ENCODE peak calls at places on chromosome 1, in six cellular contexts. One of them, this sample, is unnamed.

GRCh38 chr1:224080082-224080774 is 33.7 kb upstream of the FBXO28 start:
- DNase-seq in H1: no peak
- DNase-seq in cardiac muscle cell: no peak
- DNase-seq in effector memory CD4-positive, alpha-beta T cell: no peak
- DNase-seq in IMR-90: peak
- DNase-seq in A549: no peak
- DNase-seq in this sample: no peak

GRCh38 chr1:182829285-182829932 is 9.7 kb upstream of the DHX9 start:
- DNase-seq in H1: no peak
- DNase-seq in A549: no peak
- DNase-seq in cardiac muscle cell: no peak
- DNase-seq in effector memory CD4-positive, alpha-beta T cell: no peak
- DNase-seq in IMR-90: no peak
- DNase-seq in this sample: no peak

GRCh38 chr1:247268390-247269045 is 12.6 kb downstream of the VN1R5 start:
- DNase-seq in A549: no peak
- DNase-seq in H1: no peak
- DNase-seq in cardiac muscle cell: no peak
- DNase-seq in effector memory CD4-positive, alpha-beta T cell: no peak
- DNase-seq in IMR-90: peak
- DNase-seq in this sample: no peak

GRCh38 chr1:151542710-151543129 is 2.6 kb downstream of the TUFT1 start:
- DNase-seq in IMR-90: peak
- DNase-seq in A549: peak
- DNase-seq in cardiac muscle cell: no peak
- DNase-seq in effector memory CD4-positive, alpha-beta T cell: no peak
- DNase-seq in H1: no peak
- DNase-seq in this sample: no peak

GRCh38 chr1:2570261-2570794 is 14.2 kb downstream of the TNFRSF14 start:
- DNase-seq in cardiac muscle cell: no peak
- DNase-seq in effector memory CD4-positive, alpha-beta T cell: no peak
- DNase-seq in A549: no peak
- DNase-seq in H1: no peak
- DNase-seq in IMR-90: no peak
- DNase-seq in this sample: no peak

GRCh38 chr1:32448773-32449456 is 16.0 kb upstream of the ZBTB8B start:
- DNase-seq in cardiac muscle cell: peak
- DNase-seq in IMR-90: no peak
- DNase-seq in A549: peak
- DNase-seq in H1: no peak
- DNase-seq in effector memory CD4-positive, alpha-beta T cell: no peak
- DNase-seq in this sample: no peak

GRCh38 chr1:47996406-47997226 is 569 bp downstream of the TRABD2B start:
- DNase-seq in effector memory CD4-positive, alpha-beta T cell: no peak
- DNase-seq in cardiac muscle cell: peak
- DNase-seq in IMR-90: no peak
- DNase-seq in A549: no peak
- DNase-seq in H1: no peak
- DNase-seq in this sample: no peak

GRCh38 chr1:230047114-230047865 is 19.7 kb upstream of the GALNT2 start:
- DNase-seq in A549: peak
- DNase-seq in IMR-90: no peak
- DNase-seq in cardiac muscle cell: no peak
- DNase-seq in effector memory CD4-positive, alpha-beta T cell: no peak
- DNase-seq in H1: no peak
- DNase-seq in this sample: no peak

GRCh38 chr1:175019524-175019923 is 3.7 kb downstream of the MRPS14 start:
- DNase-seq in cardiac muscle cell: no peak
- DNase-seq in effector memory CD4-positive, alpha-beta T cell: no peak
- DNase-seq in IMR-90: no peak
- DNase-seq in A549: no peak
- DNase-seq in H1: no peak
- DNase-seq in this sample: no peak

DNA sequence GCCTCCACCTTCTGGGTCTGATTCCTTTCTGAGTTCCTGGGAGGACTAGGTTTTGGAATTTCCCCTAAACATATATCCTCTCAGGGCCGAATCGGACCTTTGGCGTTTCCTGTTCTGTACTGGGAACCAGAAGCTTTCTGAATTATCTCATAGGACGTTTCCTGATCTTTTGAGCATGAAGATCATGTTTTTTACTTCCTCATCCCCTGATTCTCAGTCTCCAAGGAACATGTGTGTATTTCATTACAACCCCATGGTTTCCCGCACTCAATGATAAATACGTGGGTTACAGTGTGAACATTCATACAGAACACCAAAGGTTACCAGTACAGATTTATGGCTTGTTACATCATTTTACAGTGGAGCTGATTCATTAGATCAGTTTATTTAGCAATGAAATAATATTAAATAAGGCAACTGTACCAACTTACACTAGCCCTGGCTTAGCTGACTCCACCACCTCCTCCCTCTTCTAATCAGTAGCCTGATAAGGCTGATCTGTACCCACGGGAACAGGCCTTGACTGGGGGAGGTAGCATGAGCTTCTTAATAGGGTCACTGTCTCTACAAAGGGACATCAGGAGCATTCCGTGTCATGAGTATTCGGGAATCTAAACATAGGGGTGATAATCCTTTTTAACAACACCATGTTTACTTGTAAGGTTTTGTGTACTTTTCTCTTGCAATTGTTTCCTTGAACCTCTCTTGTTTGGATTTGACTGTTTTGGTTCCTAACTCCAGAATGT is 57.8 kb upstream of the ERRFI1 start:
- DNase-seq in cardiac muscle cell: no peak
- DNase-seq in A549: peak
- DNase-seq in H1: no peak
- DNase-seq in IMR-90: peak
- DNase-seq in effector memory CD4-positive, alpha-beta T cell: no peak
- DNase-seq in this sample: no peak
- H3K27ac ChIP-seq in cardiac muscle cell: no peak
- H3K27ac ChIP-seq in A549: peak
- H3K27ac ChIP-seq in H1: no peak
- H3K27ac ChIP-seq in IMR-90: peak
- H3K27ac ChIP-seq in effector memory CD4-positive, alpha-beta T cell: no peak
- H3K27ac ChIP-seq in this sample: no peak

DNA sequence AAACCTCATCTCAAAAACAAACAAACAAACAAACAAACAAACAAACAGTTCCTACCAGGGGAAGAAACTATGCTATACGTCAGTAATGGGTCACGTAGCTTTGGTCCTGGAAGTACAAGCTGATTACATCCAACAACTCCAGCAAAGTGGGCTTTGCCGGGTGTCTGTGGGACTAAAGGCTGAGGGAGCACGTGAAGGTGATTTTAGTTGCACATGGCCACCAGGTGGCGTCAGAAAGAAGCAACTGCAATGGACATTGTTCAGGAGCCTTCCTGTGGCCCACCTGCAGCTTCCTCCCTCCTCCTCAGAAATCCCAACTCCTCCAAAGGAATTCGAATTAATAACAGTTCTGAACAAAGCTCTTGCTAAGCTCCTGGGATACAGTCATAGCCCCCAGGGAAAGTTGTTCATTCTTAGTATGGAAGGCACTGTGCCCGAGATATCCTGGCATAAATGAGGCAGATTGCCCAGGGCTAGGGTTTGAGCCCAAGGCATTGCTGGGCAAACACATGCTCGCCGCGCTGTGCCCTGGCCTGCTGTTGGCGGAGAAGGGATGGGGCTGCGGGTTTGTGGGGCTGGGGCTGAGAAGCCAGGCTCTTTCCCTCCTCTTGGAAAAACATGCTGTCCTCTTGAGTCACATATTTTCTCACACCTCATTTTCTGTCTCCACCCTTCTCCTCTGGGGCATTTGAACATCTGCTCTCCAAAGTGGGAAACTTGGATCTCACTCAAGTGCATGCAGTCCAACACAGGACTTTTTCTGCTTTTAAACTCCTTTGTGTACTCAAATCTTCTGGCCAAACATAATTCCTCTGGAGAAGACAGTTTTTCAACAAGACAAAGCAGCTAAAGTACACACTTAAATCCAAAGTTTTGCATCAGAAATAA is 28.6 kb downstream of the AKNAD1 start:
- DNase-seq in cardiac muscle cell: peak
- DNase-seq in IMR-90: peak
- DNase-seq in H1: peak
- DNase-seq in A549: peak
- DNase-seq in effector memory CD4-positive, alpha-beta T cell: peak
- DNase-seq in this sample: peak
- H3K27ac ChIP-seq in cardiac muscle cell: no peak
- H3K27ac ChIP-seq in IMR-90: peak
- H3K27ac ChIP-seq in H1: no peak
- H3K27ac ChIP-seq in A549: peak
- H3K27ac ChIP-seq in effector memory CD4-positive, alpha-beta T cell: no peak
- H3K27ac ChIP-seq in this sample: peak

DNA sequence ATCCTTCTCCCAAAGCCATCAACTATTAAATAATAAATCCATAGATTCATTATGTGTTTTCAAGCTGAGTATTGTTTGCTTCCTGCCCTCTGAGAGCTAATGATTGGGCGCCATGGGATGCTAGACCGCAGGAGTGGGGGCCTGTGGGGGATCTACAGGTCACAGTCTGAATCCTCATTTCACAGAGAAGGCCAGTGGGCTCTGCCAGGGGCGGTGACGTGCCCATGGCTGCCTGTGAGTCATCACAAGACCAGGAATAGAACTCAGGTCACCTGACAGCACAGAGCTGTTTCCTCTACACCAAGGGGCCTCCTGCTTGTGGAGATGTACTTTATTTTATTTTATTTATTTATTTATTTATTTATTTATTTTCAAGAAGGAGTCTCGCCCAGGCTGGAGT is 15.0 kb downstream of the IL6R start:
- DNase-seq in effector memory CD4-positive, alpha-beta T cell: peak
- DNase-seq in H1: no peak
- DNase-seq in cardiac muscle cell: no peak
- DNase-seq in IMR-90: peak
- DNase-seq in A549: peak
- DNase-seq in this sample: peak
- H3K27ac ChIP-seq in effector memory CD4-positive, alpha-beta T cell: peak
- H3K27ac ChIP-seq in H1: no peak
- H3K27ac ChIP-seq in cardiac muscle cell: peak
- H3K27ac ChIP-seq in IMR-90: peak
- H3K27ac ChIP-seq in A549: peak
- H3K27ac ChIP-seq in this sample: peak

GRCh38 chr1:203325418-203326091 is 20.2 kb downstream of the BTG2 start:
- DNase-seq in IMR-90: no peak
- DNase-seq in effector memory CD4-positive, alpha-beta T cell: no peak
- DNase-seq in cardiac muscle cell: no peak
- DNase-seq in H1: no peak
- DNase-seq in A549: no peak
- DNase-seq in this sample: peak
- H3K27ac ChIP-seq in IMR-90: no peak
- H3K27ac ChIP-seq in effector memory CD4-positive, alpha-beta T cell: peak
- H3K27ac ChIP-seq in cardiac muscle cell: no peak
- H3K27ac ChIP-seq in H1: no peak
- H3K27ac ChIP-seq in A549: no peak
- H3K27ac ChIP-seq in this sample: peak

GRCh38 chr1:205585835-205586785 is 45.7 kb downstream of the ELK4 start:
- DNase-seq in cardiac muscle cell: no peak
- DNase-seq in A549: no peak
- DNase-seq in H1: no peak
- DNase-seq in IMR-90: no peak
- DNase-seq in effector memory CD4-positive, alpha-beta T cell: no peak
- DNase-seq in this sample: no peak
- H3K27ac ChIP-seq in cardiac muscle cell: no peak
- H3K27ac ChIP-seq in A549: no peak
- H3K27ac ChIP-seq in H1: no peak
- H3K27ac ChIP-seq in IMR-90: no peak
- H3K27ac ChIP-seq in effector memory CD4-positive, alpha-beta T cell: no peak
- H3K27ac ChIP-seq in this sample: no peak

GRCh38 chr1:8213136-8213535 is 104.8 kb upstream of the SLC45A1 start:
- DNase-seq in H1: no peak
- DNase-seq in cardiac muscle cell: no peak
- DNase-seq in A549: no peak
- DNase-seq in effector memory CD4-positive, alpha-beta T cell: no peak
- DNase-seq in IMR-90: no peak
- DNase-seq in this sample: no peak

GRCh38 chr1:8211620-8212442 is 106.1 kb upstream of the SLC45A1 start:
- DNase-seq in H1: no peak
- DNase-seq in A549: peak
- DNase-seq in effector memory CD4-positive, alpha-beta T cell: no peak
- DNase-seq in cardiac muscle cell: no peak
- DNase-seq in IMR-90: peak
- DNase-seq in this sample: no peak

GRCh38 chr1:8212443-8212920 is 105.4 kb upstream of the SLC45A1 start:
- DNase-seq in H1: no peak
- DNase-seq in A549: no peak
- DNase-seq in effector memory CD4-positive, alpha-beta T cell: no peak
- DNase-seq in IMR-90: no peak
- DNase-seq in cardiac muscle cell: no peak
- DNase-seq in this sample: no peak

GRCh38 chr1:8213676-8214075 is 104.2 kb upstream of the SLC45A1 start:
- DNase-seq in A549: peak
- DNase-seq in cardiac muscle cell: no peak
- DNase-seq in effector memory CD4-positive, alpha-beta T cell: no peak
- DNase-seq in IMR-90: no peak
- DNase-seq in H1: no peak
- DNase-seq in this sample: no peak

GRCh38 chr1:8211251-8211619 is 106.7 kb upstream of the SLC45A1 start:
- DNase-seq in A549: no peak
- DNase-seq in effector memory CD4-positive, alpha-beta T cell: no peak
- DNase-seq in cardiac muscle cell: no peak
- DNase-seq in H1: no peak
- DNase-seq in IMR-90: no peak
- DNase-seq in this sample: no peak
- H3K27ac ChIP-seq in A549: peak
- H3K27ac ChIP-seq in effector memory CD4-positive, alpha-beta T cell: no peak
- H3K27ac ChIP-seq in cardiac muscle cell: no peak
- H3K27ac ChIP-seq in H1: no peak
- H3K27ac ChIP-seq in IMR-90: peak
- H3K27ac ChIP-seq in this sample: no peak

GRCh38 chr1:22972760-22973159 is at the start of gene LACTBL1:
- DNase-seq in effector memory CD4-positive, alpha-beta T cell: no peak
- DNase-seq in A549: no peak
- DNase-seq in H1: no peak
- DNase-seq in IMR-90: no peak
- DNase-seq in cardiac muscle cell: no peak
- DNase-seq in this sample: no peak
- H3K27ac ChIP-seq in effector memory CD4-positive, alpha-beta T cell: no peak
- H3K27ac ChIP-seq in A549: no peak
- H3K27ac ChIP-seq in H1: no peak
- H3K27ac ChIP-seq in IMR-90: no peak
- H3K27ac ChIP-seq in cardiac muscle cell: no peak
- H3K27ac ChIP-seq in this sample: no peak

DNA sequence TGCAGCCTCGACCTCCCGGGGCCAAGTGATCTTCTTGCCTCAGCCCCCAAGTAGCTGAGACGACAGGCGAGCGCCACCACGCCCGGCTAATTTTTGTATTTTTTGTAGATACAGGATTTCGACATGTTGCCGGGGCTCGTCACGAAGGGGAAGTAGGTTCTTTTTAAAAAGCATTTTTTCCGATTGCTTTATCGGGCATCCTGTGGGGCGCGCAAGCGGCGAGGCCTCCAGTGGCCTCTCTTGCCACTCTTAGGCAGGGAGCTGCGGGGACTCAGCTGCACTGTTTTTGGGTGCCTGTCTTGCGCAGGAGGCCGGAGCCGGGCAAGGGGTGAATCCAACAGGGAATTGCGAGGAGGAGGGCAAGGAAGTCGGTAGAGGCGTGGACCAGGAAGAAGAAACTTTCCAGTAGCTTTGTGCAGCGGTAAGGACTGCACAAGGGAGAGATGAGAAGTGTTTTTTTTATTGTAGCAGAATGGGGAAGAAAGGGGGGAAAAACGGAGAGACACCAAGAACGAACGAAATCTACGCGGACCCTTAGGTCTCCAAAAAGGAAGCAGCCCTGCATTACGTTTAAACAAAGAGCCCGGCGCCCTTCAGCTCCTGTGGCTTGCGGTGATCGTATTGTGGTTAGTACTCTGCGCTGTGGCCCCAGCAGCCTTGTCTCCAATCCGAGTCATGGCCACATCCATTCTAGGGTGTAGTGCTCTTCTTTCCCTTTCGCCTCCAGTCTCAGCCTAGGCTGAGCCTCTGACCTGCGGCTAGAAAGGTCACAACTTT is 164.8 kb downstream of the PPIAL4G start:
- DNase-seq in cardiac muscle cell: no peak
- DNase-seq in effector memory CD4-positive, alpha-beta T cell: peak
- DNase-seq in A549: no peak
- DNase-seq in H1: no peak
- DNase-seq in IMR-90: no peak
- DNase-seq in this sample: no peak
- H3K27ac ChIP-seq in cardiac muscle cell: no peak
- H3K27ac ChIP-seq in effector memory CD4-positive, alpha-beta T cell: no peak
- H3K27ac ChIP-seq in A549: no peak
- H3K27ac ChIP-seq in H1: no peak
- H3K27ac ChIP-seq in IMR-90: no peak
- H3K27ac ChIP-seq in this sample: no peak

This sample was measured in substantia nigra.